ENCODE peak calls at places on chromosomes 4 and X, in five cellular contexts. V is A549, C is body of pancreas, E is type B pancreatic cell, D is endothelial cell. O is an unnamed sample.

GRCh38 chr4:154491731-154492249 is at the start of gene DCHS2:
- DNase-seq in E (no peak), V (peak), C (no peak), D (peak), O (peak)

GRCh38 chrX:111445485-111445884 is 33.5 kb upstream of the DCX start:
- DNase-seq in D (peak), V (peak), E (no peak), C (no peak), O (no peak)

GRCh38 chr4:71380721-71381120 is 41.9 kb downstream of the SLC4A4 start:
- DNase-seq in D (no peak), E (no peak), C (no peak), V (no peak), O (no peak)

GRCh38 chr4:26701786-26702227 is 117.9 kb downstream of the TBC1D19 start:
- DNase-seq in V (no peak), E (no peak), C (no peak), D (no peak), O (no peak)

GRCh38 chrX:125405339-125405738 is 85.7 kb downstream of the TEX13C start:
- DNase-seq in V (no peak), E (no peak), C (no peak), D (no peak), O (no peak)

GRCh38 chr4:116599859-116600258 is 485.5 kb downstream of the TRAM1L1 start:
- DNase-seq in D (no peak), E (no peak), V (no peak), C (no peak), O (no peak)

GRCh38 chr4:76622126-76622525 is 187.1 kb downstream of the SHROOM3 start:
- DNase-seq in E (no peak), D (no peak), V (no peak), C (peak), O (no peak)

GRCh38 chr4:26161030-26161824 is 159.6 kb upstream of the RBPJ start:
- DNase-seq in V (no peak), C (no peak), E (no peak), D (no peak), O (no peak)

GRCh38 chrX:136189222-136189621 is 41.9 kb downstream of the FHL1 start:
- DNase-seq in V (no peak), D (no peak), E (no peak), C (no peak), O (no peak)

GRCh38 chrX:56766554-56767412 is 37.7 kb downstream of the NBDY start:
- DNase-seq in V (no peak), D (no peak), E (peak), C (no peak), O (no peak)

GRCh38 chrX:15405846-15406245 is 21.6 kb upstream of the VEGFD start:
- DNase-seq in E (no peak), C (no peak), D (no peak), V (no peak), O (no peak)

GRCh38 chr4:107740950-107741701 is 21.1 kb upstream of the PAPSS1 start:
- DNase-seq in V (no peak), D (no peak), C (peak), E (no peak), O (no peak)

GRCh38 chr4:38160487-38161207 is 200.4 kb downstream of the PTTG2 start:
- DNase-seq in D (no peak), C (peak), E (no peak), V (peak), O (no peak)

GRCh38 chr4:14155803-14156202 is 528.3 kb upstream of the BOD1L1 start:
- DNase-seq in V (no peak), C (no peak), D (no peak), E (no peak), O (no peak)

GRCh38 chr4:100362363-100362762 is 155.5 kb downstream of the EMCN start:
- DNase-seq in C (no peak), V (no peak), D (no peak), E (no peak), O (no peak)

GRCh38 chr4:153257966-153258365 is 53.7 kb downstream of the TRIM2 start:
- DNase-seq in V (no peak), E (no peak), D (no peak), C (no peak), O (peak)

GRCh38 chrX:16469870-16470269 is 180.1 kb upstream of the S100G start:
- DNase-seq in D (no peak), C (no peak), E (no peak), V (no peak), O (no peak)
- TF ChIP-seq CTCF in D (no peak), C (no peak), E (no peak), V (no peak), O (no peak)

DNA sequence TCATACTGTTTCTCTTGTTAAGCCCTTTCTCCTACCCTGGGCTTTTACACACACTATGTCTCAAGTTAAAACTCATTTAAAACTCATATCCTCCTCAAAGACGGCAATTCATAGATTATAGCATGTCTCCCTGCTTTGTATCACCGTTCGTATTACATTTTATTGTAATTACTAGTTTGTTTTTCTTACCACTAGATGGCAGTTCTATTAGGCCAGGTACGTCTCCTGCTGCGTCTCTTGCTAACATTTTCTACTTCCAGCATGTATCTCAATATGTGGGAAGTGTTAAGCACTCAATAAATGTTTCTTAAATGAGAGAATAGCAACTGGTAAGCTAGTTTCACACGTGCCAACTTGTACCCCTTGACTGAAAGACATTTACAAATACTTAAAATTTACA is 450.3 kb upstream of the PCDH7 start:
- DNase-seq in C (no peak), E (no peak), V (no peak), D (no peak), O (no peak)
- TF ChIP-seq CTCF in C (peak), E (peak), V (peak), D (no peak), O (no peak)

DNA sequence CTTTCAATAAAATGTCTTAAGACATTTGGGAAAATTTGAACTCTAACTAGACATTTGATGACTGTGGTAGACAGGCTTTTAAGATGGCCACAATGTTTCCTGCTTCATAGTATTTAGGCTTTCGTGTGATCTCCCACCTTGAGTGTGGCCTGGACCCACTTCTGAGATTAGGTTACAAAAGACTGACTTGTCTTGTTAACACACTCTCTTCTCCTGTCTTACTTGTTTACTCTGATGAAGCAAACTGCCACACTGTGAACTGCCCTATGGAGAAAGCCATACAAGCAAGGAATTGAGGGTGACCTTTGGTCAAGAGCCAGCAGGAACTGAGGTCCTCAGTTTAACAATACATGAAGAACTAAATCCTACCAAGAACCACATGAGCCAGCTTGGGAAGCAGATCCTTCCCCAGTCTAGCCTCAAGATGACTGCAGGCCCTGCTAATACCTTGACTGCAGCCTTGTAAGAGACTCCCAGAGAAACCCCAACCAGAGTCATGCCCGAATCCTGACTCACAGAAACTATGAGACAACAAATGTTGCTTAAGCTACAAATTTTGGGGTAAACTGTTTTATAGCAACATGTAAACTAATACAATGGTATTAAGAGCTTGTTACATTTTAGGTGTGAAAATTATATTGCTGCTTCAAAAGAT is 20.3 kb downstream of the UBA6 start:
- DNase-seq in C (no peak), D (no peak), V (no peak), E (no peak), O (no peak)
- TF ChIP-seq CTCF in C (no peak), D (no peak), V (no peak), E (no peak), O (no peak)

GRCh38 chr4:2908686-2909085 is 54.5 kb downstream of the NOP14 start:
- DNase-seq in E (no peak), D (no peak), V (no peak), C (no peak), O (no peak)

GRCh38 chr4:2911868-2912267 is 51.3 kb downstream of the NOP14 start:
- DNase-seq in D (no peak), E (no peak), V (no peak), C (no peak), O (no peak)

GRCh38 chr4:2907706-2908293 is 55.4 kb downstream of the NOP14 start:
- DNase-seq in C (peak), V (no peak), D (no peak), E (no peak), O (no peak)

GRCh38 chr4:2909583-2909982 is 53.6 kb downstream of the NOP14 start:
- DNase-seq in D (no peak), C (no peak), V (no peak), E (no peak), O (no peak)

GRCh38 chr4:2910409-2910808 is 52.8 kb downstream of the NOP14 start:
- DNase-seq in D (no peak), E (no peak), C (no peak), V (no peak), O (no peak)
- TF ChIP-seq CTCF in D (no peak), E (peak), C (no peak), V (no peak), O (no peak)

GRCh38 chrX:40524423-40524822 is 56.3 kb upstream of the ATP6AP2 start:
- DNase-seq in D (no peak), E (no peak), C (no peak), V (no peak), O (no peak)
- TF ChIP-seq CTCF in D (no peak), E (no peak), C (no peak), V (no peak), O (no peak)

DNA sequence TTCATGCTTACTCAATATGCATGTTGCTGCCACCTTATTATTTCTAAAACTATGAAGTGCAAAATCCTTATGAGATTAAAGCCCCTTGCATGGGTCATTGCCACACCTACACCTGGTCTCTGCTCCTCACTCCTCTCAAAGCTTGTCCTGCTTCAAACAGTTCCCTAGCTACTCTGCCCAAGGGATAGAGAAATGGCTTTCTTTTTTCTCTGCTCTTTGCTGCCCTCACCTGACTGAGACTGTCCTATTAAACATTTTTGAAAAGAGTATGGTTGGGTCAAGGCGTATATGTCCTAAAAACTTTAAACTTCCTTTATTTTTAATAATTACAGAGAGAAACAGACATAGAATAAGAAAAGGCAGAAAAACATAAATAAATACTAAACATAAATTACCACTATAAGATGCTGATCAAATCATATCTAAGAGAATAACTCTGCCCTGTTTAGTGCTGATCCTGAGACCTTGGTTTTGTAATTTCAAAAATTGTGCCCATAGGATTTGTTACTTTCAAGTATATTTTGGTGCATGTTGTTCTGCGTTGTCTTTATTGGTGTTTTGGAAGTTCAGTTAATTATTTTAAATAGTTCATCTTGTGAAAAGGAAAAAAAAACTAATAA is 704.9 kb upstream of the PABPC4L start:
- DNase-seq in C (no peak), V (no peak), E (no peak), D (peak), O (no peak)
- TF ChIP-seq CTCF in C (peak), V (peak), E (peak), D (peak), O (peak)

GRCh38 chr4:103429283-103429682 is 231.1 kb upstream of the CENPE start:
- DNase-seq in V (no peak), C (no peak), E (no peak), D (peak), O (no peak)
- TF ChIP-seq CTCF in V (no peak), C (no peak), E (peak), D (peak), O (no peak)

GRCh38 chr4:52670739-52671138 is 11.6 kb upstream of the USP46 start:
- DNase-seq in D (no peak), V (no peak), E (no peak), C (no peak), O (no peak)
- TF ChIP-seq CTCF in D (no peak), V (no peak), E (no peak), C (no peak), O (no peak)

DNA sequence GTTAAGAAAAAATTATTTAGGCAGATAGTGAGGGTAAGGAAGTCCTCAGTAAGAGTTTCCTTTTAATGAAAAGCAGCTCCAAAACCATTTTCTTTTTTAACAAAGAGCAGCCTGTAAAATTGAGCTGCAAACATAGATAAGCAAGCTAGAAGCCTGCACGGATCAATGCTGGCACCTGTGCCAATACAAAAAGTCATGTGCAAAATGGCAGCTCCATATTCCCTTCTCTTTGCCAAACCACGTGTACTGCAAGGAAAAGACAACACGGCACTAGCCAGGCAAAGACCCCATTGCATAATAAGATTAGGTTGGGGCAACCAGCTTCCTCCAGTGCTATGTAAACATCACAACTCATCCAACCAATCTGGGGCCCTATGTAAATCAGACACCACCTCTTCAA is 268.4 kb upstream of the INTU start:
- DNase-seq in C (peak), V (no peak), D (no peak), E (no peak), O (no peak)
- TF ChIP-seq CTCF in C (no peak), V (no peak), D (no peak), E (no peak), O (no peak)